ENCODE peak calls at places on chromosomes 16 and 17, in five cellular contexts. I is stomach; T is CD8-positive, alpha-beta T cell; H is Calu3; M is right lobe of liver. W is an unnamed sample.

GRCh38 chr17:18309202-18309601 is 5.6 kb downstream of the TOP3A start:
- DNase-seq in I (no peak), T (no peak), H (no peak), M (no peak), W (no peak)

GRCh38 chr16:50037791-50038190 is 12.8 kb downstream of the CNEP1R1 start:
- DNase-seq in I (no peak), T (no peak), H (no peak), M (no peak), W (no peak)

GRCh38 chr17:7356072-7356549 is 1.2 kb downstream of the TMEM95 start:
- DNase-seq in I (peak; percentile 89), T (peak; percentile 92), H (peak; percentile 90), M (peak; percentile 87), W (no peak)

GRCh38 chr17:60129164-60129563 is 20.6 kb upstream of the CA4 start:
- DNase-seq in I (no peak), T (no peak), H (no peak), M (no peak), W (no peak)

GRCh38 chr17:76982408-76983074 is 114.3 kb downstream of the MGAT5B start:
- DNase-seq in I (no peak), T (peak; percentile 64), H (no peak), M (no peak), W (no peak)

GRCh38 chr17:79036609-79037008 is 12.6 kb downstream of the C1QTNF1 start:
- DNase-seq in I (no peak), T (no peak), H (peak; percentile 58), M (no peak), W (no peak)

GRCh38 chr16:11201498-11202259 is 54.3 kb downstream of the SOCS1 start:
- DNase-seq in I (peak; percentile 41), T (no peak), H (peak; percentile 87), M (peak; percentile 68), W (no peak)

GRCh38 chr17:82388223-82388921 is 16.8 kb downstream of the UTS2R start:
- DNase-seq in I (peak; percentile 80), T (no peak), H (peak; percentile 70), M (peak; percentile 78), W (no peak)

GRCh38 chr16:53817117-53817516 is 113.2 kb downstream of the FTO start:
- DNase-seq in I (no peak), T (no peak), H (no peak), M (no peak), W (no peak)

GRCh38 chr17:40095944-40096791 is 4.2 kb downstream of the NR1D1 start:
- DNase-seq in I (peak; percentile 57), T (peak; percentile 84), H (no peak), M (peak; percentile 52), W (no peak)

GRCh38 chr17:4006165-4006589 is 41.9 kb upstream of the ATP2A3 start:
- DNase-seq in I (no peak), T (no peak), H (no peak), M (no peak), W (peak; percentile 67)

GRCh38 chr16:4336701-4337539 is 14.2 kb downstream of the PAM16 start:
- DNase-seq in I (no peak), T (no peak), H (no peak), M (no peak), W (no peak)

GRCh38 chr17:31489295-31490018 is 98.0 kb downstream of the RAB11FIP4 start:
- DNase-seq in I (peak; percentile 92), T (peak; percentile 58), H (peak; percentile 76), M (peak; percentile 79), W (no peak)

GRCh38 chr17:5516060-5516792 is 29.9 kb downstream of the MIS12 start:
- DNase-seq in I (no peak), T (no peak), H (no peak), M (no peak), W (no peak)

GRCh38 chr16:77918792-77919707 is 103.3 kb upstream of the CLEC3A start:
- DNase-seq in I (no peak), T (no peak), H (no peak), M (no peak), W (no peak)

GRCh38 chr17:66764559-66764958 is 70.4 kb upstream of the CACNG5 start:
- DNase-seq in I (no peak), T (no peak), H (no peak), M (no peak), W (no peak)

GRCh38 chr17:52136173-52136572 is 22.3 kb downstream of the CA10 start:
- DNase-seq in I (no peak), T (no peak), H (no peak), M (no peak), W (no peak)

GRCh38 chr17:65055280-65055707 is 1.2 kb downstream of the GNA13 start:
- DNase-seq in I (no peak), T (no peak), H (no peak), M (no peak), W (no peak)

GRCh38 chr16:14196539-14196938 is 125.4 kb downstream of the MRTFB start:
- DNase-seq in I (no peak), T (no peak), H (no peak), M (no peak), W (no peak)

GRCh38 chr16:54242199-54242598 is 44.4 kb downstream of the IRX3 start:
- DNase-seq in I (no peak), T (no peak), H (peak; percentile 24), M (no peak), W (no peak)

GRCh38 chr17:14904406-14904805 is 360.7 kb downstream of the PMP22 start:
- DNase-seq in I (no peak), T (no peak), H (no peak), M (no peak), W (no peak)

GRCh38 chr16:22770866-22771265 is 43.1 kb upstream of the HS3ST2 start:
- DNase-seq in I (no peak), T (no peak), H (no peak), M (no peak), W (no peak)

GRCh38 chr16:55641430-55642056 is 14.2 kb upstream of the SLC6A2 start:
- DNase-seq in I (no peak), T (no peak), H (no peak), M (no peak), W (no peak)

GRCh38 chr17:44770526-44770925 is 11.7 kb downstream of the ADAM11 start:
- DNase-seq in I (no peak), T (no peak), H (no peak), M (no peak), W (no peak)

GRCh38 chr16:88083582-88083981 is 132.3 kb downstream of the BANP start:
- DNase-seq in I (no peak), T (no peak), H (no peak), M (no peak), W (no peak)

DNA sequence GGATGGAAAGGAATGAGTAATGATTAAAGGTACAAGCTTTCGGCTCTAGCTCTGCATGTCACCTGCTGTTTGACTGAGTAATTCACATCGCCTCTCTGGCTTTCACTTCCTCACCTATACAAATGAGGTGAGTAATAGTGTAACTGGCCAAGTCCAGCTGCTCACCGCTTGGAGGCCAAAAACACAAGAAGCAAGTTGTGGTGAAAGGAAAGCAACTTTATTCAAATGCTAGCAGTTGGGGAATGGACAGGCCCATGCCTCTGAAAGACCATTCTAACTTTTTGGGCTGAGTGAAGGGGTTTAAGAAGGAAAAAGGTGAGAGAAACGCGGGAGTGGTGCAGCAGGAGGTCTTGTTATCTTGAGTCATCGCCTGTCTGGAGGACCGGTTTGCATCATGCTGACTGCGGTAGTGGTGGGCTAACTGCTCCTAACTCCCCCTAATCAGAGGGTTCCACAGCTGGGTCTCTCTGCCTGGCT is 45.7 kb upstream of the CSNK2A2 start:
- DNase-seq in I (no peak), T (no peak), H (peak; percentile 48), M (no peak), W (no peak)
- TF ChIP-seq CTCF in I (no peak), T (no peak), H (peak; percentile 40), M (no peak), W (no peak)

GRCh38 chr17:74466111-74466784 is at the start of gene CD300A:
- DNase-seq in I (peak; percentile 54), T (peak; percentile 64), H (peak; percentile 17), M (peak; percentile 65), W (peak; percentile 50)
- TF ChIP-seq CTCF in I (no peak), T (no peak), H (no peak), M (no peak), W (no peak)

GRCh38 chr17:56892333-56892732 is 21.5 kb downstream of the TRIM25 start:
- DNase-seq in I (no peak), T (no peak), H (no peak), M (no peak), W (no peak)

GRCh38 chr17:56893503-56893902 is 20.3 kb downstream of the TRIM25 start:
- DNase-seq in I (no peak), T (no peak), H (no peak), M (no peak), W (no peak)

GRCh38 chr17:56890906-56891674 is 22.8 kb downstream of the TRIM25 start:
- DNase-seq in I (no peak), T (no peak), H (no peak), M (no peak), W (no peak)

GRCh38 chr17:56890390-56890789 is 23.5 kb downstream of the TRIM25 start:
- DNase-seq in I (no peak), T (no peak), H (no peak), M (no peak), W (no peak)

DNA sequence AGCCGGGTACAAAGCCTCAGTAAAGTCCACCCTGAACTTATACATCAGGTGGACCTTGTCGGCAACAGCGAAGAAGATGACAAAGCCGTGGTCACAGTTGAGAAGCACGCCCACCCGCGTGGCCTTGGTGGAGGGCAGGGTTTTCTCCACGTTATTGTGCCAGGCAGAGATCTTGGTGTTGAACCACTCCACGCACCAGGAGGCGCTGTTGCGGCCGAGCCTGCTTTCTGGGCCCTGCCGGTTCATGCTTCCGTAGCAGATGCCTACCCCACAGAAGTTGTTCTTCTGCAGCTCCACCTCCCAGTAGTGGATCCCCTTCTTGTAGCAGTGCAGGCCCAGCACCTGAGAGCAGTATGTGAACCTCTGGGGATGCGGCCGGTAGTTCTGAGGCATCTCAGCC is 22.1 kb downstream of the TRIM25 start:
- DNase-seq in I (peak; percentile 40), T (peak; percentile 73), H (no peak), M (peak; percentile 34), W (no peak)
- TF ChIP-seq CTCF in I (peak; percentile 22), T (peak; percentile 32), H (no peak), M (peak; percentile 41), W (peak; percentile 41)

DNA sequence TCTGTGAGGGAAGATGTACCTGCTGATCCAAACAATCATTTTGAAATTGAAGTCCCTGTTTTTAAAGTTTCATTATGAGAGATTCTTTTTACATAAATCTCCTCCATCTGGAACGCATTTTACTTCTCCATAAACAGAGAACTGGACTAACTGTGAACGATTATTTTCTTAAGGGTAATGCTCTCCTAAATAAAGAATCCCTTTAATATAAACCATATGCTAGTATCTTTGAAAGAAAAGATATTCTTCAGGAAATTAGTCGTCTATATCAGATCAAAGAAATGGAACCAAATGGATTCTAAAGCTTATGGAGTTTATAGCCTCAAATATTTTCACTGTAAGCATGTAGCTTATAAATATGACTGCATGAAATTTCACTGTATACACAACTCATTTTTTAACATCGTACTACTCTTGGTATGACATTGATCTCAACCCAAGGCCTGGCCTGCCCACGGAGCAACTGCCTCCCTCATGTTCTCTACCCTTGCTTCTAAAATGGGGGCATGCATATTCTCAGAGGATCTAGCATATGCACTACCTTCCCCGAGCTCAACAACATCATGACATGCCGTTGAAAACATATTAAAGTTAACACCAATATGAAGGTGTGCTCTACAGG is 66.4 kb downstream of the MYH10 start:
- DNase-seq in I (no peak), T (no peak), H (no peak), M (no peak), W (no peak)
- TF ChIP-seq CTCF in I (no peak), T (no peak), H (no peak), M (no peak), W (no peak)

W was measured in chondrocyte.